ENCODE peak calls at places on chromosomes 5 and 9, in eight cellular contexts. One of them, this sample, is unnamed.

GRCh38 chr9:77968506-77968905 is 63.1 kb downstream of the GNAQ start:
- DNase-seq in colonic mucosa: no peak
- DNase-seq in breast epithelium: no peak
- DNase-seq in cardiac muscle cell: no peak
- DNase-seq in stomach: no peak
- DNase-seq in IMR-90: no peak
- DNase-seq in GM23248: no peak
- DNase-seq in CD4-positive, alpha-beta memory T cell: no peak
- DNase-seq in this sample: no peak

GRCh38 chr9:106334081-106334480 is 528.9 kb upstream of the ZNF462 start:
- DNase-seq in colonic mucosa: no peak
- DNase-seq in breast epithelium: no peak
- DNase-seq in cardiac muscle cell: no peak
- DNase-seq in stomach: no peak
- DNase-seq in IMR-90: no peak
- DNase-seq in GM23248: no peak
- DNase-seq in CD4-positive, alpha-beta memory T cell: no peak
- DNase-seq in this sample: no peak

GRCh38 chr5:125129151-125129806 is 382.8 kb upstream of the ZNF608 start:
- DNase-seq in colonic mucosa: no peak
- DNase-seq in breast epithelium: no peak
- DNase-seq in cardiac muscle cell: no peak
- DNase-seq in stomach: no peak
- DNase-seq in IMR-90: no peak
- DNase-seq in GM23248: peak
- DNase-seq in CD4-positive, alpha-beta memory T cell: no peak
- DNase-seq in this sample: no peak

GRCh38 chr9:130785940-130786500 is 49.0 kb upstream of the ABL1 start:
- DNase-seq in colonic mucosa: no peak
- DNase-seq in breast epithelium: no peak
- DNase-seq in cardiac muscle cell: no peak
- DNase-seq in stomach: no peak
- DNase-seq in IMR-90: no peak
- DNase-seq in GM23248: no peak
- DNase-seq in CD4-positive, alpha-beta memory T cell: no peak
- DNase-seq in this sample: no peak

GRCh38 chr5:137233726-137234125 is 265.4 kb downstream of the SPOCK1 start:
- DNase-seq in colonic mucosa: no peak
- DNase-seq in breast epithelium: no peak
- DNase-seq in cardiac muscle cell: no peak
- DNase-seq in stomach: no peak
- DNase-seq in IMR-90: peak
- DNase-seq in GM23248: no peak
- DNase-seq in CD4-positive, alpha-beta memory T cell: no peak
- DNase-seq in this sample: no peak

GRCh38 chr5:116318091-116318854 is 233.4 kb downstream of the COMMD10 start:
- DNase-seq in colonic mucosa: no peak
- DNase-seq in breast epithelium: no peak
- DNase-seq in cardiac muscle cell: no peak
- DNase-seq in stomach: no peak
- DNase-seq in IMR-90: no peak
- DNase-seq in GM23248: no peak
- DNase-seq in CD4-positive, alpha-beta memory T cell: no peak
- DNase-seq in this sample: no peak

GRCh38 chr5:180811623-180812119 is 9.1 kb upstream of the MGAT1 start:
- DNase-seq in colonic mucosa: no peak
- DNase-seq in breast epithelium: no peak
- DNase-seq in cardiac muscle cell: no peak
- DNase-seq in stomach: no peak
- DNase-seq in IMR-90: no peak
- DNase-seq in GM23248: no peak
- DNase-seq in CD4-positive, alpha-beta memory T cell: no peak
- DNase-seq in this sample: no peak

GRCh38 chr5:77426670-77427069 is 65.4 kb downstream of the WDR41 start:
- DNase-seq in colonic mucosa: no peak
- DNase-seq in breast epithelium: no peak
- DNase-seq in cardiac muscle cell: no peak
- DNase-seq in stomach: no peak
- DNase-seq in IMR-90: peak
- DNase-seq in GM23248: peak
- DNase-seq in CD4-positive, alpha-beta memory T cell: no peak
- DNase-seq in this sample: no peak

GRCh38 chr9:126860077-126860756 is at the start of gene ZBTB34:
- DNase-seq in colonic mucosa: peak
- DNase-seq in breast epithelium: no peak
- DNase-seq in cardiac muscle cell: peak
- DNase-seq in stomach: peak
- DNase-seq in IMR-90: peak
- DNase-seq in GM23248: peak
- DNase-seq in CD4-positive, alpha-beta memory T cell: peak
- DNase-seq in this sample: peak

GRCh38 chr9:105088499-105088898 is 156.0 kb upstream of the SLC44A1 start:
- DNase-seq in colonic mucosa: no peak
- DNase-seq in breast epithelium: no peak
- DNase-seq in cardiac muscle cell: no peak
- DNase-seq in stomach: no peak
- DNase-seq in IMR-90: no peak
- DNase-seq in GM23248: no peak
- DNase-seq in CD4-positive, alpha-beta memory T cell: no peak
- DNase-seq in this sample: no peak

GRCh38 chr9:124735121-124735520 is 36.0 kb downstream of the NR6A1 start:
- DNase-seq in colonic mucosa: no peak
- DNase-seq in breast epithelium: no peak
- DNase-seq in cardiac muscle cell: peak
- DNase-seq in stomach: no peak
- DNase-seq in IMR-90: peak
- DNase-seq in GM23248: peak
- DNase-seq in CD4-positive, alpha-beta memory T cell: no peak
- DNase-seq in this sample: no peak
- H3K27ac ChIP-seq in colonic mucosa: no peak
- H3K27ac ChIP-seq in breast epithelium: peak
- H3K27ac ChIP-seq in cardiac muscle cell: peak
- H3K27ac ChIP-seq in stomach: no peak
- H3K27ac ChIP-seq in IMR-90: no peak
- H3K27ac ChIP-seq in GM23248: peak
- H3K27ac ChIP-seq in CD4-positive, alpha-beta memory T cell: no peak
- H3K27ac ChIP-seq in this sample: no peak

DNA sequence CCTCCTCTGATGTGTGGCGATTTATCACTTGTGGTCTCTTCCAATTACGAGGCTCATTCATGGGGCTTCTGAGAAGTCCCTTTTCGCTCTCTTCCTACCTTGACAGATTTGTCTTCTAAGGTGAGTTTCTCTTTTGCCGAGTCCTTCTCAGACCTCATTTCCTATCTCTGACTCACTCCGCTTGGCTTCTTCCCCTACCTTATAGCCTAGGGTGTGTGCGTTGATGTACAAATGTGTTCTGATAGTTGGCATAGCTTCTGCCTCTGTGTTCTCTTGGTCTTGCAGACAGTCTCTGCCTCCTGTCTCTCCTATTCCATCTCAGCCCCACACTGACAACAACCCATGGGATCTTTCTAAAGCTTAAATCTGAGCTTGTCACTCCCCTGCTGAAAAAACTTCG is 56.9 kb upstream of the SHB start:
- DNase-seq in colonic mucosa: no peak
- DNase-seq in breast epithelium: no peak
- DNase-seq in cardiac muscle cell: no peak
- DNase-seq in stomach: no peak
- DNase-seq in IMR-90: no peak
- DNase-seq in GM23248: no peak
- DNase-seq in CD4-positive, alpha-beta memory T cell: no peak
- DNase-seq in this sample: no peak
- H3K27ac ChIP-seq in colonic mucosa: no peak
- H3K27ac ChIP-seq in breast epithelium: no peak
- H3K27ac ChIP-seq in cardiac muscle cell: no peak
- H3K27ac ChIP-seq in stomach: no peak
- H3K27ac ChIP-seq in IMR-90: no peak
- H3K27ac ChIP-seq in GM23248: no peak
- H3K27ac ChIP-seq in CD4-positive, alpha-beta memory T cell: no peak
- H3K27ac ChIP-seq in this sample: no peak

GRCh38 chr9:20570756-20571155 is 51.5 kb downstream of the MLLT3 start:
- DNase-seq in colonic mucosa: no peak
- DNase-seq in breast epithelium: no peak
- DNase-seq in cardiac muscle cell: no peak
- DNase-seq in stomach: no peak
- DNase-seq in IMR-90: peak
- DNase-seq in GM23248: peak
- DNase-seq in CD4-positive, alpha-beta memory T cell: no peak
- DNase-seq in this sample: no peak
- H3K27ac ChIP-seq in colonic mucosa: no peak
- H3K27ac ChIP-seq in breast epithelium: no peak
- H3K27ac ChIP-seq in cardiac muscle cell: no peak
- H3K27ac ChIP-seq in stomach: no peak
- H3K27ac ChIP-seq in IMR-90: peak
- H3K27ac ChIP-seq in GM23248: peak
- H3K27ac ChIP-seq in CD4-positive, alpha-beta memory T cell: no peak
- H3K27ac ChIP-seq in this sample: no peak

GRCh38 chr5:56910123-56910951 is 941 bp downstream of the SETD9 start:
- DNase-seq in colonic mucosa: peak
- DNase-seq in breast epithelium: no peak
- DNase-seq in cardiac muscle cell: no peak
- DNase-seq in stomach: peak
- DNase-seq in IMR-90: no peak
- DNase-seq in GM23248: peak
- DNase-seq in CD4-positive, alpha-beta memory T cell: no peak
- DNase-seq in this sample: no peak
- H3K27ac ChIP-seq in colonic mucosa: peak
- H3K27ac ChIP-seq in breast epithelium: peak
- H3K27ac ChIP-seq in cardiac muscle cell: peak
- H3K27ac ChIP-seq in stomach: peak
- H3K27ac ChIP-seq in IMR-90: peak
- H3K27ac ChIP-seq in GM23248: peak
- H3K27ac ChIP-seq in CD4-positive, alpha-beta memory T cell: peak
- H3K27ac ChIP-seq in this sample: peak

GRCh38 chr5:32541241-32541640 is 44.1 kb upstream of the SUB1 start:
- DNase-seq in colonic mucosa: no peak
- DNase-seq in breast epithelium: no peak
- DNase-seq in cardiac muscle cell: no peak
- DNase-seq in stomach: no peak
- DNase-seq in IMR-90: peak
- DNase-seq in GM23248: no peak
- DNase-seq in CD4-positive, alpha-beta memory T cell: no peak
- DNase-seq in this sample: no peak
- H3K27ac ChIP-seq in colonic mucosa: no peak
- H3K27ac ChIP-seq in breast epithelium: no peak
- H3K27ac ChIP-seq in cardiac muscle cell: no peak
- H3K27ac ChIP-seq in stomach: no peak
- H3K27ac ChIP-seq in IMR-90: no peak
- H3K27ac ChIP-seq in GM23248: no peak
- H3K27ac ChIP-seq in CD4-positive, alpha-beta memory T cell: no peak
- H3K27ac ChIP-seq in this sample: no peak

GRCh38 chr9:14272924-14273528 is 40.9 kb downstream of the NFIB start:
- DNase-seq in colonic mucosa: no peak
- DNase-seq in breast epithelium: no peak
- DNase-seq in cardiac muscle cell: no peak
- DNase-seq in stomach: no peak
- DNase-seq in IMR-90: no peak
- DNase-seq in GM23248: no peak
- DNase-seq in CD4-positive, alpha-beta memory T cell: no peak
- DNase-seq in this sample: no peak

GRCh38 chr9:14278291-14278721 is 35.6 kb downstream of the NFIB start:
- DNase-seq in colonic mucosa: no peak
- DNase-seq in breast epithelium: no peak
- DNase-seq in cardiac muscle cell: no peak
- DNase-seq in stomach: no peak
- DNase-seq in IMR-90: peak
- DNase-seq in GM23248: peak
- DNase-seq in CD4-positive, alpha-beta memory T cell: no peak
- DNase-seq in this sample: no peak

GRCh38 chr9:14277761-14278160 is 36.2 kb downstream of the NFIB start:
- DNase-seq in colonic mucosa: no peak
- DNase-seq in breast epithelium: no peak
- DNase-seq in cardiac muscle cell: no peak
- DNase-seq in stomach: no peak
- DNase-seq in IMR-90: no peak
- DNase-seq in GM23248: peak
- DNase-seq in CD4-positive, alpha-beta memory T cell: no peak
- DNase-seq in this sample: no peak

GRCh38 chr9:14277202-14277601 is 36.7 kb downstream of the NFIB start:
- DNase-seq in colonic mucosa: no peak
- DNase-seq in breast epithelium: peak
- DNase-seq in cardiac muscle cell: no peak
- DNase-seq in stomach: no peak
- DNase-seq in IMR-90: peak
- DNase-seq in GM23248: peak
- DNase-seq in CD4-positive, alpha-beta memory T cell: no peak
- DNase-seq in this sample: no peak

GRCh38 chr9:14275331-14275730 is 38.6 kb downstream of the NFIB start:
- DNase-seq in colonic mucosa: no peak
- DNase-seq in breast epithelium: no peak
- DNase-seq in cardiac muscle cell: no peak
- DNase-seq in stomach: no peak
- DNase-seq in IMR-90: no peak
- DNase-seq in GM23248: no peak
- DNase-seq in CD4-positive, alpha-beta memory T cell: no peak
- DNase-seq in this sample: no peak
- H3K27ac ChIP-seq in colonic mucosa: no peak
- H3K27ac ChIP-seq in breast epithelium: no peak
- H3K27ac ChIP-seq in cardiac muscle cell: no peak
- H3K27ac ChIP-seq in stomach: no peak
- H3K27ac ChIP-seq in IMR-90: no peak
- H3K27ac ChIP-seq in GM23248: no peak
- H3K27ac ChIP-seq in CD4-positive, alpha-beta memory T cell: no peak
- H3K27ac ChIP-seq in this sample: no peak

GRCh38 chr9:136051568-136052432 is 43.3 kb downstream of the NACC2 start:
- DNase-seq in colonic mucosa: peak
- DNase-seq in breast epithelium: peak
- DNase-seq in cardiac muscle cell: peak
- DNase-seq in stomach: peak
- DNase-seq in IMR-90: peak
- DNase-seq in GM23248: peak
- DNase-seq in CD4-positive, alpha-beta memory T cell: no peak
- DNase-seq in this sample: peak
- H3K27ac ChIP-seq in colonic mucosa: peak
- H3K27ac ChIP-seq in breast epithelium: peak
- H3K27ac ChIP-seq in cardiac muscle cell: no peak
- H3K27ac ChIP-seq in stomach: peak
- H3K27ac ChIP-seq in IMR-90: peak
- H3K27ac ChIP-seq in GM23248: peak
- H3K27ac ChIP-seq in CD4-positive, alpha-beta memory T cell: no peak
- H3K27ac ChIP-seq in this sample: peak

GRCh38 chr5:112419050-112419595 is at the start of gene EPB41L4A:
- DNase-seq in colonic mucosa: peak
- DNase-seq in breast epithelium: no peak
- DNase-seq in cardiac muscle cell: peak
- DNase-seq in stomach: peak
- DNase-seq in IMR-90: no peak
- DNase-seq in GM23248: peak
- DNase-seq in CD4-positive, alpha-beta memory T cell: no peak
- DNase-seq in this sample: no peak

GRCh38 chr5:112420111-112420864 is 1.2 kb upstream of the EPB41L4A start:
- DNase-seq in colonic mucosa: peak
- DNase-seq in breast epithelium: peak
- DNase-seq in cardiac muscle cell: peak
- DNase-seq in stomach: peak
- DNase-seq in IMR-90: peak
- DNase-seq in GM23248: peak
- DNase-seq in CD4-positive, alpha-beta memory T cell: no peak
- DNase-seq in this sample: peak

GRCh38 chr5:112419596-112420110 is 576 bp upstream of the EPB41L4A start:
- DNase-seq in colonic mucosa: peak
- DNase-seq in breast epithelium: peak
- DNase-seq in cardiac muscle cell: peak
- DNase-seq in stomach: peak
- DNase-seq in IMR-90: no peak
- DNase-seq in GM23248: peak
- DNase-seq in CD4-positive, alpha-beta memory T cell: no peak
- DNase-seq in this sample: no peak

GRCh38 chr5:112417931-112418358 is 1.1 kb downstream of the EPB41L4A start:
- DNase-seq in colonic mucosa: peak
- DNase-seq in breast epithelium: peak
- DNase-seq in cardiac muscle cell: peak
- DNase-seq in stomach: peak
- DNase-seq in IMR-90: no peak
- DNase-seq in GM23248: peak
- DNase-seq in CD4-positive, alpha-beta memory T cell: peak
- DNase-seq in this sample: no peak

GRCh38 chr5:112418412-112419049 is 546 bp downstream of the EPB41L4A start:
- DNase-seq in colonic mucosa: peak
- DNase-seq in breast epithelium: no peak
- DNase-seq in cardiac muscle cell: no peak
- DNase-seq in stomach: no peak
- DNase-seq in IMR-90: no peak
- DNase-seq in GM23248: peak
- DNase-seq in CD4-positive, alpha-beta memory T cell: no peak
- DNase-seq in this sample: no peak
- H3K27ac ChIP-seq in colonic mucosa: peak
- H3K27ac ChIP-seq in breast epithelium: peak
- H3K27ac ChIP-seq in cardiac muscle cell: no peak
- H3K27ac ChIP-seq in stomach: peak
- H3K27ac ChIP-seq in IMR-90: no peak
- H3K27ac ChIP-seq in GM23248: no peak
- H3K27ac ChIP-seq in CD4-positive, alpha-beta memory T cell: no peak
- H3K27ac ChIP-seq in this sample: no peak